ENCODE peak calls at places on chromosomes 1 and 21, in four cellular contexts. T is GM12891, Z is HL-60, P is GM12878. M is an unnamed sample.

GRCh38 chr1:31479801-31480200 is 66.8 kb downstream of the SERINC2 start:
- DNase-seq in P (no peak), Z (no peak), T (no peak), M (no peak)

GRCh38 chr1:2272686-2273400 is 44.7 kb downstream of the SKI start:
- DNase-seq in T (no peak), P (no peak), Z (no peak), M (no peak)

GRCh38 chr1:2885001-2885400 is 83.5 kb upstream of the TTC34 start:
- DNase-seq in T (no peak), P (no peak), Z (no peak), M (no peak)

GRCh38 chr1:7026188-7026587 is 240.9 kb downstream of the CAMTA1 start:
- DNase-seq in Z (no peak), P (no peak), T (no peak), M (no peak)

GRCh38 chr1:172997941-172998361 is 52.8 kb downstream of the TNFSF18 start:
- DNase-seq in Z (no peak), P (no peak), T (no peak), M (no peak)

GRCh38 chr1:16181887-16182719 is 26.2 kb upstream of the EPHA2 start:
- DNase-seq in P (no peak), T (no peak), Z (no peak), M (no peak)

GRCh38 chr1:236734141-236734765 is 48.0 kb downstream of the ACTN2 start:
- DNase-seq in P (no peak), T (no peak), Z (no peak), M (no peak)

GRCh38 chr1:28144203-28145135 is 32.0 kb downstream of the PTAFR start:
- DNase-seq in P (peak; percentile 97), Z (peak; percentile 68), T (peak; percentile 52), M (peak; percentile 36)

GRCh38 chr1:81681104-81681503 is 119.6 kb upstream of the ADGRL2 start:
- DNase-seq in Z (no peak), P (no peak), T (no peak), M (no peak)

GRCh38 chr21:46037338-46038325 is 56.1 kb downstream of the COL6A1 start:
- DNase-seq in P (no peak), T (no peak), Z (no peak), M (no peak)

GRCh38 chr1:179774033-179774432 is 30.9 kb downstream of the FAM163A start:
- DNase-seq in T (no peak), Z (no peak), P (no peak), M (no peak)

GRCh38 chr1:3012511-3013291 is 8.6 kb upstream of the ACTRT2 start:
- DNase-seq in Z (no peak), P (no peak), T (peak; percentile 71), M (peak; percentile 91)

GRCh38 chr1:40824591-40825429 is 37.4 kb downstream of the CITED4 start:
- DNase-seq in P (no peak), T (no peak), Z (no peak), M (no peak)

GRCh38 chr1:5585256-5585655 is 407.0 kb downstream of the NPHP4 start:
- DNase-seq in Z (no peak), P (no peak), T (no peak), M (no peak)

GRCh38 chr21:45873866-45874265 is 107.7 kb upstream of the COL6A1 start:
- DNase-seq in T (no peak), Z (no peak), P (no peak), M (no peak)

GRCh38 chr1:234154320-234155251 is 218.7 kb upstream of the COA6 start:
- DNase-seq in T (peak; percentile 17), Z (peak; percentile 5), P (peak; percentile 20), M (peak; percentile 68)

GRCh38 chr1:192951961-192952460 is 107.1 kb downstream of the UCHL5 start:
- DNase-seq in T (no peak), P (peak; percentile 12), Z (no peak), M (no peak)

GRCh38 chr1:155063550-155064108 is at the start of gene EFNA4:
- DNase-seq in T (peak; percentile 91), Z (peak; percentile 81), P (no peak), M (peak; percentile 92)

GRCh38 chr21:43603230-43603626 is 56.1 kb downstream of the HSF2BP start:
- DNase-seq in Z (no peak), T (no peak), P (no peak), M (no peak)

GRCh38 chr1:196205882-196206281 is 402.4 kb downstream of the KCNT2 start:
- DNase-seq in T (no peak), P (no peak), Z (no peak), M (no peak)

GRCh38 chr1:9652379-9653194 is 1.1 kb downstream of the PIK3CD start:
- DNase-seq in T (no peak), Z (no peak), P (no peak), M (peak; percentile 55)

GRCh38 chr1:214188835-214189234 is 92.1 kb upstream of the SMYD2 start:
- DNase-seq in P (no peak), T (no peak), Z (no peak), M (no peak)

GRCh38 chr21:45388011-45388521 is 16.9 kb upstream of the COL18A1 start:
- DNase-seq in T (no peak), P (no peak), Z (no peak), M (no peak)

GRCh38 chr1:190226006-190226405 is 251.7 kb downstream of the BRINP3 start:
- DNase-seq in P (no peak), Z (no peak), T (no peak), M (no peak)

GRCh38 chr21:19031956-19032355 is 628.4 kb upstream of the TMPRSS15 start:
- DNase-seq in T (no peak), Z (no peak), P (no peak), M (no peak)

GRCh38 chr21:35204850-35205564 is 155.9 kb upstream of the RUNX1 start:
- DNase-seq in Z (no peak), P (no peak), T (no peak), M (peak; percentile 70)

GRCh38 chr21:36135391-36136094 is 664 bp downstream of the CBR3 start:
- DNase-seq in P (no peak), T (peak; percentile 48), Z (peak; percentile 63), M (peak; percentile 25)

GRCh38 chr1:117673405-117673804 is 67.6 kb downstream of the TENT5C start:
- DNase-seq in Z (no peak), P (no peak), T (no peak), M (no peak)

GRCh38 chr1:22506130-22506692 is 54.6 kb downstream of the ZBTB40 start:
- DNase-seq in P (no peak), Z (no peak), T (no peak), M (no peak)

GRCh38 chr1:153540394-153541361 is at the start of gene S100A5:
- DNase-seq in P (no peak), Z (peak; percentile 64), T (no peak), M (no peak)

GRCh38 chr1:70429219-70429618 is 18.2 kb downstream of the CTH start:
- DNase-seq in T (no peak), Z (no peak), P (no peak), M (no peak)

GRCh38 chr1:12480748-12481362 is 137.2 kb downstream of the DHRS3 start:
- DNase-seq in T (no peak), Z (no peak), P (no peak), M (no peak)

GRCh38 chr1:41533016-41533730 is 48.7 kb upstream of the EDN2 start:
- DNase-seq in P (no peak), T (no peak), Z (no peak), M (no peak)

GRCh38 chr1:175157200-175157599 is 35.4 kb downstream of the KIAA0040 start:
- DNase-seq in P (no peak), T (no peak), Z (no peak), M (no peak)

GRCh38 chr1:175155473-175155856 is 37.1 kb downstream of the KIAA0040 start:
- DNase-seq in T (no peak), P (no peak), Z (no peak), M (no peak)

GRCh38 chr1:175155936-175156335 is 36.6 kb downstream of the KIAA0040 start:
- DNase-seq in T (no peak), P (no peak), Z (no peak), M (no peak)

GRCh38 chr1:175152006-175152652 is 40.4 kb downstream of the KIAA0040 start:
- DNase-seq in Z (peak; percentile 32), T (peak; percentile 43), P (no peak), M (peak; percentile 71)

GRCh38 chr1:175154595-175155472 is 37.7 kb downstream of the KIAA0040 start:
- DNase-seq in T (peak; percentile 42), P (no peak), Z (peak; percentile 28), M (peak; percentile 80)
- TF ChIP-seq SPI1 in T (no peak), P (no peak), Z (no peak), M (no peak)

GRCh38 chr1:59994302-59995198 is 68.0 kb upstream of the CYP2J2 start:
- DNase-seq in P (no peak), Z (no peak), T (no peak), M (no peak)
- TF ChIP-seq SPI1 in P (no peak), Z (no peak), T (no peak), M (no peak)

DNA sequence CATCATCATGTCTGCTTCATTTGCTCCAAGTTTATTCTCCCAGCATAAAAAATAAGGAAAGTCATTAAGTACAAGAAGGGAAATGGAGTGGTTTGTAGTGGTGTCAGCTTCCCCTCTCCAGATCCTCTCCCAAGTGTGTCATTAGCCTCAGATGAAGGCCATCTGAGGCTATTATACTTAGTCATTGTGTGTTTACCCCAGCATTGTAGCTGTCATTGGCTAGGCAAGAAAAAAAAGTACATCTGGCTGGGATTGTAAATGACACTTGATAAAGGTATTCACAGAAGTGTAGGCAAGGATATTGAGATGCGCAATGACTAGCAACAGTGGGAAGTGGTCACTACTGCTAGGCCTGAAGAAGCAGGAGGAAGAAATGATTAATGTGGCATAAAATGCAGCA is 316.9 kb upstream of the SGIP1 start:
- DNase-seq in T (no peak), Z (no peak), P (no peak), M (no peak)
- TF ChIP-seq SPI1 in T (no peak), Z (no peak), P (no peak), M (no peak)

GRCh38 chr1:178189814-178190213 is 95.9 kb downstream of the RASAL2 start:
- DNase-seq in Z (peak; percentile 8), T (no peak), P (peak; percentile 5), M (no peak)
- TF ChIP-seq SPI1 in Z (no peak), T (no peak), P (no peak), M (no peak)

GRCh38 chr1:88935522-88936222 is 44.3 kb upstream of the GTF2B start:
- DNase-seq in Z (peak; percentile 28), T (no peak), P (no peak), M (peak; percentile 50)
- TF ChIP-seq SPI1 in Z (no peak), T (no peak), P (no peak), M (no peak)

GRCh38 chr1:206863266-206863665 is 2.2 kb upstream of the IL20 start:
- DNase-seq in Z (no peak), P (no peak), T (no peak), M (no peak)

GRCh38 chr1:206867716-206868115 is 2.3 kb downstream of the IL20 start:
- DNase-seq in Z (no peak), P (no peak), T (no peak), M (no peak)

GRCh38 chr1:206864939-206865671 is at the start of gene IL20:
- DNase-seq in P (peak; percentile 31), T (peak; percentile 25), Z (peak; percentile 57), M (peak; percentile 82)

GRCh38 chr1:206867261-206867660 is 1.8 kb downstream of the IL20 start:
- DNase-seq in Z (no peak), T (no peak), P (no peak), M (no peak)

GRCh38 chr1:206866062-206866461 is 639 bp downstream of the IL20 start:
- DNase-seq in Z (no peak), P (no peak), T (no peak), M (no peak)
- TF ChIP-seq SPI1 in Z (no peak), P (no peak), T (no peak), M (no peak)